ENCODE peak calls at places on chromosomes 11 and 22, in eight cellular contexts. X is CD8-positive, alpha-beta memory T cell; W is iris pigment epithelial cell; L is amygdala; A is tibial artery; T is left cardiac atrium; U is M059J; J is HT-29. C is an unnamed sample.

GRCh38 chr22:19664951-19665783 is 49.1 kb upstream of the SEPTIN5 start:
- DNase-seq in L (no peak), W (no peak), X (no peak), U (no peak), J (no peak), A (no peak), T (no peak), C (no peak)

GRCh38 chr22:30859714-30860095 is 108.9 kb downstream of the MORC2 start:
- DNase-seq in J (no peak), L (no peak), X (no peak), A (no peak), U (no peak), T (no peak), W (no peak), C (no peak)

GRCh38 chr11:28899706-28900105 is 791.5 kb downstream of the METTL15 start:
- DNase-seq in X (no peak), A (no peak), U (no peak), W (peak), T (no peak), L (no peak), J (no peak), C (no peak)

GRCh38 chr11:120102050-120102861 is 35.7 kb downstream of the TRIM29 start:
- DNase-seq in T (no peak), J (no peak), L (no peak), U (no peak), X (no peak), W (no peak), A (no peak), C (no peak)

GRCh38 chr11:119910056-119910455 is 181.1 kb upstream of the NECTIN1 start:
- DNase-seq in L (no peak), W (no peak), A (no peak), U (no peak), T (no peak), X (no peak), J (no peak), C (no peak)

GRCh38 chr11:68528630-68529029 is 68.1 kb downstream of the PPP6R3 start:
- DNase-seq in T (no peak), A (no peak), X (no peak), U (no peak), J (no peak), W (peak), L (no peak), C (no peak)

GRCh38 chr11:75223954-75224643 is 16.5 kb upstream of the TPBGL start:
- DNase-seq in J (peak), T (no peak), A (no peak), L (no peak), X (no peak), U (peak), W (no peak), C (no peak)

GRCh38 chr22:42298746-42299145 is 28.3 kb upstream of the TCF20 start:
- DNase-seq in L (no peak), X (no peak), U (no peak), T (no peak), W (no peak), J (no peak), A (no peak), C (no peak)

GRCh38 chr11:126026579-126026978 is 36.1 kb downstream of the CDON start:
- DNase-seq in X (no peak), T (no peak), A (no peak), L (no peak), J (no peak), U (no peak), W (no peak), C (no peak)

GRCh38 chr11:33946930-33947329 is 55.1 kb upstream of the LMO2 start:
- DNase-seq in A (no peak), X (no peak), T (no peak), W (no peak), J (no peak), L (no peak), U (no peak), C (no peak)

GRCh38 chr11:111923351-111923788 is 4.7 kb downstream of the C11orf52 start:
- DNase-seq in T (no peak), J (no peak), A (peak), L (no peak), X (no peak), U (peak), W (peak), C (no peak)

GRCh38 chr11:67375320-67376021 is 2.1 kb upstream of the CLCF1 start:
- DNase-seq in U (peak), A (no peak), J (peak), L (no peak), T (no peak), X (no peak), W (no peak), C (no peak)

C was measured in cortex of kidney.